ENCODE peak calls at places on chromosomes 16 and 17, in four cellular contexts. A is nephron progenitor cell; R is CD4-positive, alpha-beta T cell; E is H9. B is an unnamed sample.

GRCh38 chr17:81396722-81397313 is 1.6 kb downstream of the BAHCC1 start:
- DNase-seq in A (no peak), R (no peak), E (peak), B (no peak)

GRCh38 chr17:7704601-7705268 is at the start of gene EFNB3:
- DNase-seq in A (peak), R (no peak), E (peak), B (no peak)

GRCh38 chr17:60386475-60387058 is 5.4 kb downstream of the USP32 start:
- DNase-seq in A (no peak), R (no peak), E (no peak), B (no peak)

GRCh38 chr17:59141860-59142259 is 13.1 kb downstream of the SKA2 start:
- DNase-seq in A (no peak), R (no peak), E (no peak), B (no peak)

GRCh38 chr17:37110816-37111215 is 162.1 kb downstream of the AATF start:
- DNase-seq in A (no peak), R (no peak), E (peak), B (no peak)

GRCh38 chr17:39643271-39643670 is 6.3 kb downstream of the STARD3 start:
- DNase-seq in A (no peak), R (no peak), E (no peak), B (no peak)

GRCh38 chr17:50211249-50212120 is 10.1 kb upstream of the COL1A1 start:
- DNase-seq in A (no peak), R (no peak), E (peak), B (no peak)

GRCh38 chr17:35046740-35047283 is 16.7 kb downstream of the RFFL start:
- DNase-seq in A (no peak), R (peak), E (no peak), B (peak)

GRCh38 chr17:31391496-31391949 is at the start of gene RAB11FIP4:
- DNase-seq in A (peak), R (peak), E (peak), B (peak)

GRCh38 chr16:87836346-87836843 is 32.9 kb downstream of the SLC7A5 start:
- DNase-seq in A (no peak), R (no peak), E (no peak), B (no peak)

GRCh38 chr17:81426676-81427445 is 31.6 kb downstream of the BAHCC1 start:
- DNase-seq in A (no peak), R (no peak), E (no peak), B (no peak)

GRCh38 chr17:33667052-33667509 is 374.0 kb upstream of the ASIC2 start:
- DNase-seq in A (no peak), R (peak), E (no peak), B (peak)

GRCh38 chr16:8904018-8904430 is 21.9 kb downstream of the LITAFD start:
- DNase-seq in A (no peak), R (no peak), E (no peak), B (no peak)

GRCh38 chr17:7479389-7480192 is at the start of gene ZBTB4:
- DNase-seq in A (peak), R (peak), E (peak), B (peak)

GRCh38 chr17:77332034-77332971 is 191.5 kb downstream of the SEC14L1 start:
- DNase-seq in A (no peak), R (peak), E (no peak), B (no peak)

GRCh38 chr16:78903237-78903636 is 697.3 kb downstream of the MAF start:
- DNase-seq in A (no peak), R (no peak), E (no peak), B (no peak)

GRCh38 chr17:54932711-54933110 is 32.1 kb downstream of the TOM1L1 start:
- DNase-seq in A (no peak), R (no peak), E (no peak), B (no peak)

GRCh38 chr16:84481051-84481735 is 23.3 kb downstream of the MEAK7 start:
- DNase-seq in A (no peak), R (no peak), E (no peak), B (no peak)

GRCh38 chr17:28741358-28742349 is 2.2 kb upstream of the TRAF4 start:
- DNase-seq in A (no peak), R (no peak), E (no peak), B (no peak)

GRCh38 chr17:60947100-60947499 is 269.4 kb downstream of the BCAS3 start:
- DNase-seq in A (no peak), R (no peak), E (no peak), B (no peak)

GRCh38 chr17:35256629-35257028 is 13.8 kb downstream of the SLFN5 start:
- DNase-seq in A (no peak), R (no peak), E (no peak), B (no peak)

GRCh38 chr17:74427763-74428153 is 4.1 kb upstream of the GPRC5C start:
- DNase-seq in A (no peak), R (no peak), E (no peak), B (no peak)

GRCh38 chr17:75847595-75848522 is 3.7 kb upstream of the UNC13D start:
- DNase-seq in A (no peak), R (no peak), E (no peak), B (no peak)

GRCh38 chr17:31722251-31723056 is 136.6 kb downstream of the COPRS start:
- DNase-seq in A (no peak), R (no peak), E (no peak), B (no peak)

GRCh38 chr17:10318540-10318939 is 54.3 kb downstream of the MYH13 start:
- DNase-seq in A (no peak), R (no peak), E (no peak), B (no peak)

GRCh38 chr16:72224260-72224768 is 52.4 kb upstream of the PMFBP1 start:
- DNase-seq in A (no peak), R (no peak), E (no peak), B (no peak)

GRCh38 chr16:46932802-46933201 is 40.7 kb downstream of the DNAJA2 start:
- DNase-seq in A (no peak), R (no peak), E (peak), B (no peak)

GRCh38 chr16:67833418-67834241 is 8.5 kb upstream of the THAP11 start:
- DNase-seq in A (peak), R (peak), E (peak), B (peak)

GRCh38 chr16:74652249-74652648 is 14.4 kb downstream of the RFWD3 start:
- DNase-seq in A (no peak), R (no peak), E (no peak), B (no peak)

GRCh38 chr16:74654536-74654935 is 12.1 kb downstream of the RFWD3 start:
- DNase-seq in A (no peak), R (no peak), E (no peak), B (no peak)

GRCh38 chr16:74651841-74652240 is 14.8 kb downstream of the RFWD3 start:
- DNase-seq in A (no peak), R (no peak), E (no peak), B (no peak)

GRCh38 chr16:74650966-74651567 is 15.6 kb downstream of the RFWD3 start:
- DNase-seq in A (no peak), R (no peak), E (no peak), B (no peak)
- TF ChIP-seq CTCF in A (peak), R (peak), E (peak), B (peak)

DNA sequence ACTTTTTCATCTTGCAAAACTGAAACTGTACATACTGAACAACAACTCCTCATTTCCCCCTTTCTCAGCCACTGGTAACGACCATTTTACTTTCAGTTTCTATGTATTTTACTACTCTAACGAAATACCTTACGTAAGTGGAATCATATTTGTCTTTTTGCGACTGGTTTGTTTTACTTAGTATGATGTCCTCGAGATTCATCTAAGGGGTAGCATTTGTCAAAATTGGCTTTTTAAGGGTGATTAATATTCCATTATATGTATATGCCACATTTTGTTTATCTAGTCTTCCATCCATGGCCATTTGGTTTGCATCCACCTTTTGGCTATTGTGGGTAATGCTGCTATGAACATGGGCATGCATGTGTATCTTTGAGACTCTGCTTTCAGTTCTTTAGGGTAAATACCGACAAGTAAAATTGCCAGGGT is 10.4 kb downstream of the KPNB1 start:
- DNase-seq in A (no peak), R (no peak), E (no peak), B (peak)
- TF ChIP-seq CTCF in A (no peak), R (no peak), E (no peak), B (no peak)

DNA sequence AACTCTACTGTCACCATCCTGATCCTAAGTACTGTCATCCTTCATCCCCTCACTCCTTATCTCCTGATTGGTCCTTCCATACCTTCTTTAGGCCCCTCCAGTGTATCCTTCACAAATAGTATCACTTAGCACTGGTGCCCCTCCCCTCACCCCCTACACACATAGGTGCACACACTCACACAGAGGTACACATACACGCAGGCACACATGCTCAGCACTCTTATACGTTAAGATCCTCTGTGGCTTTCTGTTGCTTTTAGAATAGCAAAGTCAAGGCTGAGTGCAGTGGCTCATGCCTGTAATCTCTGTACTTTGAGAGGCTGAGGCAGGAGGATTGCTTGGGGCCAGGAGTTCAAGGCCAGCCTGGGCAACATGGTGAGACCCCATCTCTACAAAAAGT is 32.1 kb downstream of the CDRT15 start:
- DNase-seq in A (no peak), R (no peak), E (no peak), B (no peak)
- TF ChIP-seq CTCF in A (no peak), R (no peak), E (no peak), B (no peak)

DNA sequence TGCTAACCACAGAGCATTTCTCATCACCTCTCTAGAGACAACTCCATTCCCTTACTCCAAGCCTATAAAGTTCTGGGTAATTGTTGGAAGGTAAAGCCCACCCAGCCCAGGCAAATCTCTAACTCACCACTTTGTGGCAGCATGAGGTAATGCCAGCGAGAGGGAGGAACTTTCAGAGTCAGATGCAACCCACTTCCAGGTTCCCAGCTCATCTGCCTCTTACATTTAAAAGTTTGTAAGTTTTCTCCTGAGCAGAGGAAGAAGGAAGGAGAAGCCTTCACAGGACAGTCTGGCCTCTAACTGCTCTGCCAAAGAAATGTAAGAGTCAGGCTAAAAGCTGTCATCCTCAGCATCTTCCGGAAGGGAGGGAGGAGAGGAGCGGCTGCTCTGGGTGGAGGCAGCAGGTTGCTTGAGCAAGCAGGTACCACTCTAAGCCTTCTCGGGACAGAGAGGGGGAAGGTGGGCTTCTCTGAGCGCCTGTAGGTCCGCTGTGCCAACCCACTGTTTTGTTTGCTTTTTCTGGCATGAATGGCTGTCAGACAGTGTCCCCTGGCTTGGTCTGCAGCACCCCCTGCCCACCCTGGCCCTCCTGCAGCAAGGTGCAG is 1.0 kb downstream of the ZNF319 start:
- DNase-seq in A (no peak), R (peak), E (no peak), B (peak)
- TF ChIP-seq CTCF in A (no peak), R (no peak), E (peak), B (no peak)

GRCh38 chr16:15682105-15682570 is 32.1 kb downstream of the NDE1 start:
- DNase-seq in A (no peak), R (peak), E (peak), B (no peak)
- TF ChIP-seq CTCF in A (peak), R (peak), E (peak), B (peak)

DNA sequence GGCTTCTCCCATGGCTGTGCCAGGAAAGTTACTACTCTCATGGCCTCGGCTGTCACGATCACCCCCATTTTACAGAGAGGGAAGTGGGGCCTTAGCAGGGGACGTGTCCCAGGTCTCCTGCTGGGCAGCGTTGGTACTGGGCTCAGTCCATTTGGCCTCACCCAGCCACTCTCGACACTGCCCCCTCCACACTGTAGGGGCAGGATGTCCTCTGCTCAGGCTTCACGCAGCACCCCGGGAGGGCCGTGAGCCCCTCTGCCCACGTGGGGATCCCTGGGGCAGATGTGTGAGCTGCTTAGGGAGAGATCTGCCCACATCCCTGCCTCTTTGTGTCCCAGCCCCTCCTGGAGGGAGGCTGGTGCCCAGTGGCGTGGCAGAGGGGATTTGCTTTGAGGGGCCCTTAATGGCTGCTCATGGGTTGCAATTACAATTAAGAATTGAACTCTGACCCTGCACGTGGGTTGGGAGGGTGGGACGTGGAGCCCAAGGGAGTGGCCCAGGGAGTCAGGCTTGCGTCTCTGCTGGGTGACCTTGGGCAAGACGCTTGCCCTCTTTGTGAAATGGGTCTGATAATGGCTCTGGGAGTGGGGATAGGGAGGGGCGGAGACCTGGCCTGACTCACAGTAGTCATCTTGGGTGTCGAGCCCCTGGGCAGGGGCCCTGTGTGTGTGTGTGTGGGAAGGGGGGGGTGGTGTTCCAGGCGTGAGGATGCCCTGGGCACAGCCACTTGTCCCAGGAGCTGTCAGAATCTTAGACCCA is 2.3 kb upstream of the KCNJ12 start:
- DNase-seq in A (no peak), R (no peak), E (no peak), B (no peak)
- TF ChIP-seq CTCF in A (no peak), R (no peak), E (no peak), B (no peak)

GRCh38 chr16:75653926-75654325 is 6.4 kb downstream of the TERF2IP start:
- DNase-seq in A (no peak), R (no peak), E (no peak), B (no peak)

GRCh38 chr16:75647138-75647491 is 350 bp downstream of the KARS1 start:
- DNase-seq in A (no peak), R (no peak), E (no peak), B (no peak)

GRCh38 chr16:75647492-75648264 is at the start of the genes KARS1 and TERF2IP:
- DNase-seq in A (peak), R (peak), E (peak), B (peak)

GRCh38 chr16:75644240-75645012 is 3.0 kb downstream of the KARS1 start:
- DNase-seq in A (no peak), R (no peak), E (no peak), B (no peak)

DNA sequence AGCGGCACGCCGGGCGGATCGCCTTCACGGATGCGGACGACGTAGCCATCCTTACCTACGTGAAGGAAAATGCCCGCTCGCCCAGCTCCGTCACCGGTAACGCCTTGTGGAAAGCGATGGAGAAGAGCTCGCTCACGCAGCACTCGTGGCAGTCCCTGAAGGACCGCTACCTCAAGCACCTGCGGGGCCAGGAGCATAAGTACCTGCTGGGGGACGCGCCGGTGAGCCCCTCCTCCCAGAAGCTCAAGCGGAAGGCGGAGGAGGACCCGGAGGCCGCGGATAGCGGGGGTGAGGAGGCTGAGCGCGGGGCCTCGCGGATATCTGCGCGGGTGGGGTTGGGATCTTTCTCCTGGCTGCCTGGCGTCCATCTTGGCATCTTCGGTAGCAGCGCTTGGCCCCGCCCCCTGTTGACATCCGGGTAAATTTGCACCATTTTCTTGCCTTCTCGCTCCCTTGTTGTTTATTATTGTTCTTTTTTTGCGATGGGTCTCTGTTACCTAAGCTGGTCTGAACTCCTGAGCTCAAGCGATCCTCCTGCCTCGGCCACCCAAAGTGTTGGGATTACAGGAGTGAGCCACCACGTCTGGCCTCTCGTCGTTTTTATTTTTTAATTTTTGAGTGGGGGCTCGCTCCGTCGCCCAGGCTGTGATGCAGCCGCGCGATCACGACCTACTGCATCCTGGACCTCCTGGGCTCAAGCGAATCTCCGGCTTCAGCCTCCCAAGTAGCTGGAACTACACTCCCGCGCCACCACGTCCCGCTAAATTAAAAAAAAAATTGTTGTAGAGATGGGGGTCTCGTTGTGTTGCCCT is 898 bp downstream of the TERF2IP start:
- DNase-seq in A (peak), R (peak), E (peak), B (peak)
- TF ChIP-seq CTCF in A (no peak), R (no peak), E (no peak), B (no peak)

GRCh38 chr16:81734632-81735434 is 44.3 kb upstream of the PLCG2 start:
- DNase-seq in A (no peak), R (no peak), E (no peak), B (no peak)

GRCh38 chr16:81739503-81739902 is 39.6 kb upstream of the PLCG2 start:
- DNase-seq in A (no peak), R (no peak), E (no peak), B (no peak)

GRCh38 chr16:81737885-81738536 is 41.1 kb upstream of the PLCG2 start:
- DNase-seq in A (peak), R (peak), E (peak), B (peak)

GRCh38 chr16:81740163-81740562 is 38.9 kb upstream of the PLCG2 start:
- DNase-seq in A (no peak), R (no peak), E (peak), B (peak)

GRCh38 chr16:81738831-81739496 is 40.1 kb upstream of the PLCG2 start:
- DNase-seq in A (no peak), R (no peak), E (no peak), B (no peak)
- TF ChIP-seq CTCF in A (no peak), R (no peak), E (no peak), B (no peak)

DNA sequence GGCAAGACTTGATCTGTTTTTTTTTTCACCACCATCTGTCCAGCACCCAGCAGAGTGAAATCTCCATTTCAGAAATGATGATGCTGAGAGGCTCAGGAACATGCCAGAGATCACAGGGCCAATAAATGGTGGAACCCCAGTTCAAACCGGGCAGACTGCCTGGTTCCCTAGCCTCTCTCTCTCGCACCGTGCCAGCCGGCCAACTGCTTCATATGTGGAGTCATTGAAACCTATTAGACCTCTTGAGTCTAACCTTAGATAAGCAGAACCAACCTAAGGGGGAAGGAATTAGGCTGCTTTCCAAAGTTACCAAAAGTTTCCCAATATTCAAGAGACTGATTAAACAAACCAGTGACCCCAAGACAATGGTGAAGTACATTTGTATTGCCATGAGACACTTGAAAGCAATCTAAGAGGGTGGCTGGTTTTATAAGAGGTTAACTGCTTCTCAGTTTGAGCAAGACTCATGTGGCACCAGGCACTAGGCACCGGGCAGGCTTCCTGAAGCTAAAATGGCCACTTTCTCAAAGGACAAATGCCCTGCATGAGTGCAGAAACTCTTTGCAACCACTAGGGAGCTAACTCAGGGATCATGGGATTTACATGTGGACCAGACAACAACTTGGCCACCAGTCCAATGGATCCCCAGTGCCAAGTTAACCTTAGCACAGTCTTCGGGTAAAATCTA is 18.4 kb downstream of the TOX3 start:
- DNase-seq in A (no peak), R (no peak), E (no peak), B (no peak)
- TF ChIP-seq CTCF in A (no peak), R (no peak), E (peak), B (no peak)